ENCODE peak calls at places on chromosomes 6 and 20, in five cellular contexts. W, C, R, G and F are unnamed samples.

GRCh38 chr20:5480824-5481600 is 164.3 kb upstream of the PROKR2 start:
- DNase-seq in W (no peak), C (no peak), R (no peak), G (no peak), F (no peak)

GRCh38 chr6:80425089-80425823 is 318.8 kb downstream of the BCKDHB start:
- DNase-seq in W (no peak), C (no peak), R (no peak), G (peak), F (no peak)

GRCh38 chr20:5945963-5946362 is 4.4 kb downstream of the TRMT6 start:
- DNase-seq in W (no peak), C (no peak), R (no peak), G (no peak), F (no peak)

GRCh38 chr6:36177166-36177565 is 19.4 kb upstream of the BRPF3 start:
- DNase-seq in W (no peak), C (no peak), R (no peak), G (no peak), F (no peak)

GRCh38 chr6:152879681-152880080 is 103.2 kb downstream of the FBXO5 start:
- DNase-seq in W (no peak), C (no peak), R (no peak), G (no peak), F (no peak)

GRCh38 chr6:110090876-110091275 is 88.6 kb downstream of the WASF1 start:
- DNase-seq in W (no peak), C (no peak), R (no peak), G (no peak), F (no peak)

GRCh38 chr20:13649548-13649947 is 10.8 kb upstream of the TASP1 start:
- DNase-seq in W (peak), C (peak), R (no peak), G (no peak), F (no peak)

GRCh38 chr6:163324928-163325784 is 89.4 kb upstream of the QKI start:
- DNase-seq in W (no peak), C (peak), R (peak), G (no peak), F (no peak)

GRCh38 chr20:33211817-33212424 is 5.2 kb upstream of the BPIFA3 start:
- DNase-seq in W (peak), C (no peak), R (no peak), G (no peak), F (peak)

GRCh38 chr20:32339116-32339515 is 19.0 kb upstream of the ASXL1 start:
- DNase-seq in W (no peak), C (no peak), R (no peak), G (no peak), F (no peak)

GRCh38 chr20:46130534-46130933 is 12.4 kb downstream of the CD40 start:
- DNase-seq in W (no peak), C (no peak), R (peak), G (no peak), F (no peak)

GRCh38 chr6:163525926-163526325 is 111.4 kb downstream of the QKI start:
- DNase-seq in W (no peak), C (no peak), R (no peak), G (no peak), F (no peak)

GRCh38 chr20:2946988-2947961 is 74.0 kb downstream of the PTPRA start:
- DNase-seq in W (peak), C (no peak), R (no peak), G (no peak), F (no peak)

GRCh38 chr20:17684077-17684888 is 2.2 kb upstream of the RRBP1 start:
- DNase-seq in W (no peak), C (no peak), R (no peak), G (no peak), F (no peak)

GRCh38 chr20:32918751-32919150 is 60.0 kb downstream of the EFCAB8 start:
- DNase-seq in W (no peak), C (no peak), R (no peak), G (no peak), F (no peak)

GRCh38 chr6:86706449-86706848 is 230.9 kb upstream of the HTR1E start:
- DNase-seq in W (peak), C (no peak), R (no peak), G (no peak), F (no peak)

GRCh38 chr6:44277763-44278162 is 7.5 kb downstream of the TMEM151B start:
- DNase-seq in W (no peak), C (no peak), R (no peak), G (no peak), F (no peak)

GRCh38 chr6:134517145-134517658 is 199.3 kb upstream of the SGK1 start:
- DNase-seq in W (peak), C (no peak), R (peak), G (peak), F (no peak)